ENCODE peak calls at places on chromosomes 4 and X, in ten cellular contexts. One of them, this sample, is unnamed.

GRCh38 chr4:168724960-168725359 is 228.1 kb downstream of the PALLD start:
- DNase-seq in body of pancreas: no peak
- DNase-seq in aorta: no peak
- DNase-seq in left ventricle myocardium inferior: no peak
- DNase-seq in GM23248: peak; percentile 67
- DNase-seq in thyroid gland: no peak
- DNase-seq in upper lobe of left lung: no peak
- DNase-seq in dorsolateral prefrontal cortex: no peak
- DNase-seq in testis: no peak
- DNase-seq in foreskin keratinocyte: no peak
- DNase-seq in this sample: no peak

GRCh38 chrX:73850124-73851013 is 287.4 kb downstream of the CHIC1 start:
- DNase-seq in body of pancreas: peak; percentile 62
- DNase-seq in aorta: no peak
- DNase-seq in left ventricle myocardium inferior: no peak
- DNase-seq in GM23248: peak; percentile 23
- DNase-seq in thyroid gland: peak; percentile 25
- DNase-seq in upper lobe of left lung: peak; percentile 44
- DNase-seq in dorsolateral prefrontal cortex: no peak
- DNase-seq in testis: peak; percentile 33
- DNase-seq in foreskin keratinocyte: no peak
- DNase-seq in this sample: peak; percentile 5

GRCh38 chrX:120549483-120550452 is 11.0 kb downstream of the CUL4B start:
- DNase-seq in body of pancreas: peak; percentile 27
- DNase-seq in aorta: no peak
- DNase-seq in left ventricle myocardium inferior: no peak
- DNase-seq in GM23248: peak; percentile 85
- DNase-seq in thyroid gland: no peak
- DNase-seq in upper lobe of left lung: no peak
- DNase-seq in dorsolateral prefrontal cortex: no peak
- DNase-seq in testis: no peak
- DNase-seq in foreskin keratinocyte: peak; percentile 71
- DNase-seq in this sample: peak; percentile 79

GRCh38 chrX:1386338-1387127 is 5.4 kb downstream of the SLC25A6 start:
- DNase-seq in body of pancreas: no peak
- DNase-seq in aorta: peak; percentile 72
- DNase-seq in left ventricle myocardium inferior: no peak
- DNase-seq in GM23248: no peak
- DNase-seq in thyroid gland: no peak
- DNase-seq in upper lobe of left lung: peak; percentile 19
- DNase-seq in dorsolateral prefrontal cortex: no peak
- DNase-seq in testis: peak; percentile 12
- DNase-seq in foreskin keratinocyte: no peak
- DNase-seq in this sample: no peak

GRCh38 chr4:114417214-114417613 is 181.4 kb upstream of the UGT8 start:
- DNase-seq in body of pancreas: no peak
- DNase-seq in aorta: no peak
- DNase-seq in left ventricle myocardium inferior: no peak
- DNase-seq in GM23248: no peak
- DNase-seq in thyroid gland: no peak
- DNase-seq in upper lobe of left lung: no peak
- DNase-seq in dorsolateral prefrontal cortex: no peak
- DNase-seq in testis: no peak
- DNase-seq in foreskin keratinocyte: no peak
- DNase-seq in this sample: peak; percentile 17

GRCh38 chr4:169724251-169724650 is 33.5 kb downstream of the HPF1 start:
- DNase-seq in body of pancreas: no peak
- DNase-seq in aorta: no peak
- DNase-seq in left ventricle myocardium inferior: no peak
- DNase-seq in GM23248: peak; percentile 80
- DNase-seq in thyroid gland: no peak
- DNase-seq in upper lobe of left lung: no peak
- DNase-seq in dorsolateral prefrontal cortex: no peak
- DNase-seq in testis: no peak
- DNase-seq in foreskin keratinocyte: no peak
- DNase-seq in this sample: no peak

GRCh38 chr4:47913858-47914218 is 545 bp downstream of the NFXL1 start:
- DNase-seq in body of pancreas: peak; percentile 44
- DNase-seq in aorta: peak; percentile 83
- DNase-seq in left ventricle myocardium inferior: peak; percentile 27
- DNase-seq in GM23248: peak; percentile 45
- DNase-seq in thyroid gland: peak; percentile 35
- DNase-seq in upper lobe of left lung: peak; percentile 36
- DNase-seq in dorsolateral prefrontal cortex: peak; percentile 67
- DNase-seq in testis: peak; percentile 45
- DNase-seq in foreskin keratinocyte: peak; percentile 26
- DNase-seq in this sample: peak; percentile 37

GRCh38 chr4:86092684-86093083 is 267.2 kb downstream of the MAPK10 start:
- DNase-seq in body of pancreas: no peak
- DNase-seq in aorta: no peak
- DNase-seq in left ventricle myocardium inferior: no peak
- DNase-seq in GM23248: peak; percentile 92
- DNase-seq in thyroid gland: no peak
- DNase-seq in upper lobe of left lung: no peak
- DNase-seq in dorsolateral prefrontal cortex: no peak
- DNase-seq in testis: no peak
- DNase-seq in foreskin keratinocyte: peak; percentile 64
- DNase-seq in this sample: peak; percentile 44

GRCh38 chr4:9691221-9692065 is 90.0 kb upstream of the DRD5 start:
- DNase-seq in body of pancreas: peak; percentile 96
- DNase-seq in aorta: peak; percentile 99
- DNase-seq in left ventricle myocardium inferior: peak; percentile 97
- DNase-seq in GM23248: peak; percentile 96
- DNase-seq in thyroid gland: peak; percentile 98
- DNase-seq in upper lobe of left lung: peak; percentile 97
- DNase-seq in dorsolateral prefrontal cortex: peak; percentile 98
- DNase-seq in testis: peak; percentile 97
- DNase-seq in foreskin keratinocyte: peak; percentile 74
- DNase-seq in this sample: peak; percentile 79

GRCh38 chr4:80619070-80619674 is 283.6 kb downstream of the CFAP299 start:
- DNase-seq in body of pancreas: no peak
- DNase-seq in aorta: no peak
- DNase-seq in left ventricle myocardium inferior: no peak
- DNase-seq in GM23248: peak; percentile 22
- DNase-seq in thyroid gland: no peak
- DNase-seq in upper lobe of left lung: no peak
- DNase-seq in dorsolateral prefrontal cortex: no peak
- DNase-seq in testis: peak; percentile 31
- DNase-seq in foreskin keratinocyte: no peak
- DNase-seq in this sample: peak; percentile 5

GRCh38 chr4:32689520-32689919 is 1969.4 kb downstream of the PCDH7 start:
- DNase-seq in body of pancreas: no peak
- DNase-seq in aorta: no peak
- DNase-seq in left ventricle myocardium inferior: no peak
- DNase-seq in GM23248: no peak
- DNase-seq in thyroid gland: no peak
- DNase-seq in upper lobe of left lung: no peak
- DNase-seq in dorsolateral prefrontal cortex: no peak
- DNase-seq in testis: no peak
- DNase-seq in foreskin keratinocyte: peak; percentile 37
- DNase-seq in this sample: peak; percentile 2

DNA sequence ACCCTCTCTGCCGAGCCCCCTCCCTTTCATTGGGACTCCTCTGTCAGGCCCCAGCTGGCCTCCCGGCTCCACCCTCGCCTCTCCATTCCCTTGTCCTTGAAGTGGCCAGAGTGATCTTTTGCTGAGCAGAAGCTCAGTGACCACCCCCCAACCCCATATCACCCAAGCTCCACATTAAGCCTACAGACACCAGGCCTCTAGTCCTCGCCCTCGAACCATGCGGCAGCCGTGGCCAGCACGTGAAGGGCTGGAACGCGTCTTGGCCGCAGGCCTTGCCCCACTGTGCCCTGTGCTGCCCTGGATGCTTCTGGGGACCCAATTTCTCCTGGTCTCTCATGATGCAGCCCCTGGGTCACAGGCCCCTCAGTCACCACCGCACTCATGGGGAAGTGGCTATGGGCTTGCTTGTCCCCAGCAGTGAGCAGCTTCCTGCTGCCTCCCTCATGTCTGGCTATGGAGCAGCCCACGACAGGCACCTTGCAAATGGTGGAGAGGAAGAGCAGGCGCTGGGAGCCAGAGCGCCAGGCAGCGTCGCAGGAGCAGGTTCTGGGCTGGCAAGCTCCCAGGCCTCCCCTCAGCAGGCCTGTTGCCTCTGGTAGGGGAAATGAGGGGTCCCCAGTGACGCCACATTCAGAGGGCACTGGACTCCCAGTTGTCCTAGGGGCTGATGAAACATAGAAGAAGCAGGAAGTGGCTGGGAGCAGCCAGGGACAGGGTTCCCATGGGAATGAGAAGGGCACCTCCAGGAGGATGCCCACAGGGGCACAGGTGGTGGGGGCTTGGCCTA is 757 bp upstream of the SRPK3 start:
- DNase-seq in body of pancreas: no peak
- DNase-seq in aorta: no peak
- DNase-seq in left ventricle myocardium inferior: no peak
- DNase-seq in GM23248: no peak
- DNase-seq in thyroid gland: no peak
- DNase-seq in upper lobe of left lung: no peak
- DNase-seq in dorsolateral prefrontal cortex: no peak
- DNase-seq in testis: no peak
- DNase-seq in foreskin keratinocyte: no peak
- DNase-seq in this sample: no peak
- H3K27ac ChIP-seq in body of pancreas: no peak overlapping the region
- H3K27ac ChIP-seq in aorta: no peak overlapping the region
- H3K27ac ChIP-seq in left ventricle myocardium inferior: peak overlapping the region; percentile 85
- H3K27ac ChIP-seq in GM23248: no peak overlapping the region
- H3K27ac ChIP-seq in thyroid gland: no peak overlapping the region
- H3K27ac ChIP-seq in upper lobe of left lung: no peak overlapping the region
- H3K27ac ChIP-seq in dorsolateral prefrontal cortex: peak overlapping the region; percentile 79
- H3K27ac ChIP-seq in testis: no peak overlapping the region
- H3K27ac ChIP-seq in foreskin keratinocyte: no peak overlapping the region
- H3K27ac ChIP-seq in this sample: no peak overlapping the region

GRCh38 chr4:52712172-52712990 is 38.8 kb downstream of the ERVMER34-1 start:
- DNase-seq in body of pancreas: peak; percentile 98
- DNase-seq in aorta: peak; percentile 99
- DNase-seq in left ventricle myocardium inferior: peak; percentile 99
- DNase-seq in GM23248: peak; percentile 98
- DNase-seq in thyroid gland: peak; percentile 99
- DNase-seq in upper lobe of left lung: peak; percentile 98
- DNase-seq in dorsolateral prefrontal cortex: peak; percentile 100
- DNase-seq in testis: peak; percentile 98
- DNase-seq in foreskin keratinocyte: peak; percentile 89
- DNase-seq in this sample: peak; percentile 97
- H3K27ac ChIP-seq in body of pancreas: peak overlapping the region; percentile 98
- H3K27ac ChIP-seq in aorta: peak overlapping the region; percentile 88
- H3K27ac ChIP-seq in left ventricle myocardium inferior: peak overlapping the region; percentile 98
- H3K27ac ChIP-seq in GM23248: peak overlapping the region; percentile 48
- H3K27ac ChIP-seq in thyroid gland: peak overlapping the region; percentile 80
- H3K27ac ChIP-seq in upper lobe of left lung: peak overlapping the region; percentile 94
- H3K27ac ChIP-seq in dorsolateral prefrontal cortex: peak overlapping the region; percentile 89
- H3K27ac ChIP-seq in testis: peak overlapping the region; percentile 69
- H3K27ac ChIP-seq in foreskin keratinocyte: peak overlapping the region; percentile 87
- H3K27ac ChIP-seq in this sample: peak overlapping the region; percentile 83

DNA sequence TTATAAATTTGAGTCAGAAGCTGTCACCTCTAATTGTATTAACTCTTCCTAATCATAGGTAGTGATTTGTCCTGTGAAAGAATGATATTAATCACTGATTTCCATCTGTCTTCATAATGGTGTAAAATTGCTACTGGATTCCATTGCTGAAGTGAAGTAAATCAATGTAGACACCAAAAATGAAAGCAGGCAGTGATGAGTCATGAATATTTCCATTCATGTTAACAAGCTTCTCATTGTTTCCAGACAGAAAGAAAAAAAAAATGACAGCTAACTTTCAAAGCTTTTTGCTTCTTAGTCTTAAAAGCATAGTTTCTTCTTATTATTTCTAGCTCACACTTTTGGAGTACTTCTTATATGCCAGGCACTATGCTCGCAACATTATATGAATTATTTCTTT is 21.5 kb downstream of the FAM114A1 start:
- DNase-seq in body of pancreas: no peak
- DNase-seq in aorta: no peak
- DNase-seq in left ventricle myocardium inferior: no peak
- DNase-seq in GM23248: peak; percentile 88
- DNase-seq in thyroid gland: no peak
- DNase-seq in upper lobe of left lung: no peak
- DNase-seq in dorsolateral prefrontal cortex: no peak
- DNase-seq in testis: no peak
- DNase-seq in foreskin keratinocyte: peak; percentile 55
- DNase-seq in this sample: peak; percentile 80
- H3K27ac ChIP-seq in body of pancreas: peak overlapping the region; percentile 56
- H3K27ac ChIP-seq in aorta: no peak overlapping the region
- H3K27ac ChIP-seq in left ventricle myocardium inferior: peak overlapping the region; percentile 53
- H3K27ac ChIP-seq in GM23248: peak overlapping the region; percentile 84
- H3K27ac ChIP-seq in thyroid gland: no peak overlapping the region
- H3K27ac ChIP-seq in upper lobe of left lung: peak overlapping the region; percentile 42
- H3K27ac ChIP-seq in dorsolateral prefrontal cortex: peak overlapping the region; percentile 94
- H3K27ac ChIP-seq in testis: no peak overlapping the region
- H3K27ac ChIP-seq in foreskin keratinocyte: peak overlapping the region; percentile 54
- H3K27ac ChIP-seq in this sample: no peak overlapping the region

GRCh38 chrX:149505671-149506070 is 565 bp upstream of the IDS start:
- DNase-seq in body of pancreas: no peak
- DNase-seq in aorta: no peak
- DNase-seq in left ventricle myocardium inferior: no peak
- DNase-seq in GM23248: no peak
- DNase-seq in thyroid gland: no peak
- DNase-seq in upper lobe of left lung: no peak
- DNase-seq in dorsolateral prefrontal cortex: no peak
- DNase-seq in testis: no peak
- DNase-seq in foreskin keratinocyte: no peak
- DNase-seq in this sample: no peak
- H3K27ac ChIP-seq in body of pancreas: peak overlapping the region; percentile 77
- H3K27ac ChIP-seq in aorta: no peak overlapping the region
- H3K27ac ChIP-seq in left ventricle myocardium inferior: peak overlapping the region; percentile 91
- H3K27ac ChIP-seq in GM23248: peak overlapping the region; percentile 93
- H3K27ac ChIP-seq in thyroid gland: peak overlapping the region; percentile 71
- H3K27ac ChIP-seq in upper lobe of left lung: peak overlapping the region; percentile 87
- H3K27ac ChIP-seq in dorsolateral prefrontal cortex: peak overlapping the region; percentile 76
- H3K27ac ChIP-seq in testis: no peak overlapping the region
- H3K27ac ChIP-seq in foreskin keratinocyte: peak overlapping the region; percentile 87
- H3K27ac ChIP-seq in this sample: no peak overlapping the region